ENCODE peak calls at places on chromosomes 7 and 10, in ten cellular contexts. O, Q, B, K, V, M, F, X, Z and H are unnamed samples.

GRCh38 chr7:82327898-82328297 is 115.7 kb downstream of the CACNA2D1 start:
- DNase-seq in O (no peak), Q (no peak), B (no peak), K (no peak), V (no peak), M (no peak), F (no peak), X (no peak), Z (no peak), H (no peak)

GRCh38 chr10:6781133-6781770 is 201.2 kb upstream of the PRKCQ start:
- DNase-seq in O (no peak), Q (no peak), B (no peak), K (no peak), V (no peak), M (no peak), F (no peak), X (no peak), Z (no peak), H (no peak)

GRCh38 chr10:91188889-91189288 is 31.6 kb upstream of the PCGF5 start:
- DNase-seq in O (no peak), Q (no peak), B (no peak), K (no peak), V (no peak), M (no peak), F (no peak), X (no peak), Z (no peak), H (no peak)

GRCh38 chr10:129697463-129698247 is 230.6 kb downstream of the MGMT start:
- DNase-seq in O (no peak), Q (no peak), B (no peak), K (no peak), V (no peak), M (no peak), F (no peak), X (no peak), Z (no peak), H (no peak)

GRCh38 chr7:128323489-128324362 is 20.0 kb downstream of the RBM28 start:
- DNase-seq in O (no peak), Q (no peak), B (peak), K (no peak), V (peak), M (peak), F (no peak), X (no peak), Z (no peak), H (no peak)

GRCh38 chr7:2602736-2603387 is 28.9 kb upstream of the TTYH3 start:
- DNase-seq in O (no peak), Q (no peak), B (no peak), K (no peak), V (no peak), M (no peak), F (no peak), X (no peak), Z (no peak), H (no peak)

GRCh38 chr7:133873631-133874030 is 253.5 kb upstream of the LRGUK start:
- DNase-seq in O (no peak), Q (no peak), B (no peak), K (no peak), V (no peak), M (no peak), F (no peak), X (no peak), Z (no peak), H (no peak)

GRCh38 chr7:45646996-45647411 is 72.8 kb downstream of the ADCY1 start:
- DNase-seq in O (no peak), Q (no peak), B (no peak), K (no peak), V (no peak), M (no peak), F (no peak), X (no peak), Z (no peak), H (no peak)

GRCh38 chr10:48399551-48399950 is 93.1 kb downstream of the MAPK8 start:
- DNase-seq in O (no peak), Q (no peak), B (no peak), K (no peak), V (no peak), M (no peak), F (no peak), X (no peak), Z (no peak), H (no peak)

GRCh38 chr7:12757443-12757842 is 70.0 kb downstream of the ARL4A start:
- DNase-seq in O (no peak), Q (no peak), B (no peak), K (no peak), V (no peak), M (no peak), F (no peak), X (no peak), Z (no peak), H (no peak)

GRCh38 chr10:122062831-122063674 is 74.1 kb downstream of the TACC2 start:
- DNase-seq in O (peak), Q (peak), B (peak), K (peak), V (peak), M (peak), F (peak), X (peak), Z (peak), H (peak)

GRCh38 chr7:17802056-17802455 is 138.2 kb downstream of the SNX13 start:
- DNase-seq in O (no peak), Q (no peak), B (no peak), K (no peak), V (no peak), M (no peak), F (no peak), X (no peak), Z (no peak), H (no peak)

GRCh38 chr7:109879429-109879828 is 1211.5 kb upstream of the LRRN3 start:
- DNase-seq in O (no peak), Q (no peak), B (no peak), K (no peak), V (no peak), M (no peak), F (no peak), X (no peak), Z (no peak), H (no peak)

GRCh38 chr10:98687685-98688084 is 240.9 kb upstream of the HPS1 start:
- DNase-seq in O (no peak), Q (no peak), B (no peak), K (no peak), V (no peak), M (no peak), F (no peak), X (no peak), Z (no peak), H (no peak)

GRCh38 chr10:87817291-87817872 is 644 bp downstream of the ATAD1 start:
- DNase-seq in O (no peak), Q (no peak), B (no peak), K (no peak), V (no peak), M (no peak), F (no peak), X (peak), Z (no peak), H (no peak)

GRCh38 chr7:139893999-139894398 is 64.9 kb downstream of the TBXAS1 start:
- DNase-seq in O (no peak), Q (no peak), B (no peak), K (no peak), V (no peak), M (no peak), F (no peak), X (no peak), Z (no peak), H (no peak)

GRCh38 chr10:6473430-6473829 is 106.6 kb downstream of the PRKCQ start:
- DNase-seq in O (peak), Q (no peak), B (no peak), K (no peak), V (no peak), M (no peak), F (no peak), X (no peak), Z (no peak), H (no peak)

GRCh38 chr7:157158400-157158799 is 19.7 kb downstream of the UBE3C start:
- DNase-seq in O (no peak), Q (no peak), B (no peak), K (no peak), V (no peak), M (no peak), F (no peak), X (no peak), Z (no peak), H (no peak)

GRCh38 chr7:12327922-12328321 is 75.7 kb downstream of the VWDE start:
- DNase-seq in O (no peak), Q (peak), B (no peak), K (no peak), V (no peak), M (no peak), F (no peak), X (no peak), Z (no peak), H (no peak)

GRCh38 chr10:6300106-6300783 is 97.5 kb downstream of the PFKFB3 start:
- DNase-seq in O (peak), Q (no peak), B (no peak), K (no peak), V (no peak), M (no peak), F (peak), X (no peak), Z (peak), H (no peak)

GRCh38 chr10:48466611-48467240 is 138.1 kb downstream of the ARHGAP22 start:
- DNase-seq in O (no peak), Q (no peak), B (no peak), K (no peak), V (no peak), M (no peak), F (no peak), X (no peak), Z (no peak), H (no peak)

GRCh38 chr10:87761892-87762291 is 56.1 kb downstream of the ATAD1 start:
- DNase-seq in O (no peak), Q (no peak), B (peak), K (no peak), V (no peak), M (no peak), F (no peak), X (no peak), Z (no peak), H (no peak)

GRCh38 chr10:130463876-130464360 is 327.7 kb downstream of the GLRX3 start:
- DNase-seq in O (no peak), Q (no peak), B (no peak), K (no peak), V (no peak), M (no peak), F (peak), X (peak), Z (no peak), H (no peak)

GRCh38 chr10:129321727-129322126 is 145.3 kb upstream of the MGMT start:
- DNase-seq in O (no peak), Q (no peak), B (no peak), K (no peak), V (no peak), M (no peak), F (no peak), X (no peak), Z (no peak), H (no peak)

GRCh38 chr10:48678041-48678440 is 6.6 kb upstream of the WDFY4 start:
- DNase-seq in O (no peak), Q (no peak), B (no peak), K (no peak), V (no peak), M (no peak), F (no peak), X (no peak), Z (no peak), H (no peak)

GRCh38 chr10:51230828-51231227 is 156.5 kb downstream of the PRKG1 start:
- DNase-seq in O (no peak), Q (no peak), B (no peak), K (no peak), V (no peak), M (no peak), F (no peak), X (no peak), Z (no peak), H (no peak)

GRCh38 chr7:28956608-28957063 is 1.5 kb downstream of the TRIL start:
- DNase-seq in O (peak), Q (peak), B (peak), K (peak), V (peak), M (peak), F (peak), X (no peak), Z (no peak), H (no peak)

GRCh38 chr7:28957064-28957821 is 887 bp downstream of the TRIL start:
- DNase-seq in O (peak), Q (peak), B (no peak), K (peak), V (peak), M (peak), F (peak), X (no peak), Z (no peak), H (no peak)

GRCh38 chr7:28958235-28958945 is at the start of gene TRIL:
- DNase-seq in O (peak), Q (no peak), B (peak), K (peak), V (peak), M (peak), F (peak), X (no peak), Z (peak), H (peak)

GRCh38 chr7:28958946-28959417 is 852 bp upstream of the TRIL start:
- DNase-seq in O (no peak), Q (peak), B (no peak), K (no peak), V (no peak), M (no peak), F (peak), X (no peak), Z (no peak), H (no peak)

GRCh38 chr7:28957822-28958234 is 302 bp downstream of the TRIL start:
- DNase-seq in O (no peak), Q (no peak), B (no peak), K (peak), V (no peak), M (no peak), F (no peak), X (no peak), Z (no peak), H (no peak)
- H3K4me3 ChIP-seq in O (peak), Q (no peak), B (peak), K (peak), V (peak), M (peak), F (peak), X (no peak), Z (peak), H (peak)

GRCh38 chr10:101394522-101395133 is 40.7 kb downstream of the BTRC start:
- DNase-seq in O (no peak), Q (no peak), B (no peak), K (no peak), V (no peak), M (no peak), F (no peak), X (no peak), Z (no peak), H (no peak)
- H3K4me3 ChIP-seq in O (no peak), Q (no peak), B (no peak), K (no peak), V (no peak), M (no peak), F (no peak), X (no peak), Z (no peak), H (no peak)

GRCh38 chr10:113028393-113029054 is 78.5 kb downstream of the TCF7L2 start:
- DNase-seq in O (no peak), Q (no peak), B (no peak), K (no peak), V (no peak), M (no peak), F (no peak), X (no peak), Z (no peak), H (no peak)

GRCh38 chr10:113027230-113027573 is 77.2 kb downstream of the TCF7L2 start:
- DNase-seq in O (no peak), Q (no peak), B (no peak), K (no peak), V (no peak), M (no peak), F (no peak), X (no peak), Z (no peak), H (no peak)

GRCh38 chr10:113029055-113029440 is 79.0 kb downstream of the TCF7L2 start:
- DNase-seq in O (no peak), Q (no peak), B (no peak), K (no peak), V (no peak), M (no peak), F (no peak), X (no peak), Z (no peak), H (no peak)

GRCh38 chr10:113026679-113027078 is 76.6 kb downstream of the TCF7L2 start:
- DNase-seq in O (no peak), Q (no peak), B (no peak), K (no peak), V (no peak), M (no peak), F (no peak), X (no peak), Z (no peak), H (no peak)

GRCh38 chr10:113027574-113028392 is 77.7 kb downstream of the TCF7L2 start:
- DNase-seq in O (no peak), Q (peak), B (no peak), K (no peak), V (no peak), M (no peak), F (no peak), X (no peak), Z (no peak), H (no peak)
- H3K4me3 ChIP-seq in O (no peak), Q (no peak), B (peak), K (no peak), V (no peak), M (no peak), F (peak), X (no peak), Z (peak), H (no peak)

GRCh38 chr7:105677803-105678583 is 96.7 kb upstream of the EFCAB10 start:
- DNase-seq in O (peak), Q (no peak), B (peak), K (no peak), V (peak), M (peak), F (peak), X (no peak), Z (peak), H (no peak)
- H3K4me3 ChIP-seq in O (no peak), Q (no peak), B (peak), K (peak), V (peak), M (peak), F (peak), X (no peak), Z (peak), H (no peak)

GRCh38 chr7:99102361-99102760 is 41.5 kb downstream of the SMURF1 start:
- DNase-seq in O (no peak), Q (no peak), B (no peak), K (no peak), V (no peak), M (no peak), F (no peak), X (no peak), Z (no peak), H (no peak)
- H3K4me3 ChIP-seq in O (no peak), Q (no peak), B (no peak), K (no peak), V (no peak), M (no peak), F (no peak), X (no peak), Z (no peak), H (no peak)

GRCh38 chr7:94296886-94297285 is 97.8 kb upstream of the COL1A2 start:
- DNase-seq in O (no peak), Q (no peak), B (no peak), K (no peak), V (no peak), M (no peak), F (no peak), X (no peak), Z (no peak), H (no peak)
- H3K4me3 ChIP-seq in O (no peak), Q (no peak), B (no peak), K (no peak), V (no peak), M (no peak), F (no peak), X (no peak), Z (peak), H (no peak)